ENCODE peak calls at places on chromosome 10, in four cellular contexts. One of them, this sample, is unnamed. For H3K4me1, the result is how much of the 10 kb centered on the place peaks cover.

GRCh38 chr10:120744040-120744439 is 107.1 kb upstream of the WDR11 start:
- DNase-seq in IMR-90: no peak
- DNase-seq in body of pancreas: peak
- DNase-seq in A549: no peak
- DNase-seq in this sample: no peak

GRCh38 chr10:62373995-62374861 is at the start of gene ZNF365:
- DNase-seq in body of pancreas: peak
- DNase-seq in IMR-90: peak
- DNase-seq in A549: peak
- DNase-seq in this sample: peak

GRCh38 chr10:110634527-110635209 is 9.5 kb upstream of the RBM20 start:
- DNase-seq in A549: no peak
- DNase-seq in body of pancreas: peak
- DNase-seq in IMR-90: no peak
- DNase-seq in this sample: peak

GRCh38 chr10:8235253-8236027 is 181.0 kb downstream of the GATA3 start:
- DNase-seq in A549: no peak
- DNase-seq in body of pancreas: no peak
- DNase-seq in IMR-90: no peak
- DNase-seq in this sample: no peak

GRCh38 chr10:44985175-44985681 is 6.6 kb upstream of the DEPP1 start:
- DNase-seq in body of pancreas: no peak
- DNase-seq in A549: no peak
- DNase-seq in IMR-90: peak
- DNase-seq in this sample: no peak

GRCh38 chr10:128971324-128971723 is 495.7 kb upstream of the MGMT start:
- DNase-seq in A549: no peak
- DNase-seq in body of pancreas: no peak
- DNase-seq in IMR-90: no peak
- DNase-seq in this sample: no peak

GRCh38 chr10:53597835-53598251 is 825.3 kb upstream of the MBL2 start:
- DNase-seq in A549: no peak
- DNase-seq in body of pancreas: no peak
- DNase-seq in IMR-90: no peak
- DNase-seq in this sample: no peak

GRCh38 chr10:105759741-105760140 is 1118.7 kb downstream of the SORCS3 start:
- DNase-seq in IMR-90: no peak
- DNase-seq in A549: no peak
- DNase-seq in body of pancreas: no peak
- DNase-seq in this sample: no peak

GRCh38 chr10:111784936-111785465 is 398.6 kb downstream of the GPAM start:
- DNase-seq in A549: no peak
- DNase-seq in body of pancreas: no peak
- DNase-seq in IMR-90: no peak
- DNase-seq in this sample: no peak

GRCh38 chr10:78218833-78219490 is 185.3 kb downstream of the RPS24 start:
- DNase-seq in A549: no peak
- DNase-seq in IMR-90: no peak
- DNase-seq in body of pancreas: no peak
- DNase-seq in this sample: no peak

GRCh38 chr10:25907247-25907646 is 26.8 kb upstream of the MYO3A start:
- DNase-seq in IMR-90: no peak
- DNase-seq in body of pancreas: no peak
- DNase-seq in A549: no peak
- DNase-seq in this sample: no peak

GRCh38 chr10:70903262-70903921 is 15.0 kb upstream of the PCBD1 start:
- DNase-seq in A549: peak
- DNase-seq in IMR-90: peak
- DNase-seq in body of pancreas: peak
- DNase-seq in this sample: peak

GRCh38 chr10:9102026-9102425 is 1047.5 kb downstream of the GATA3 start:
- DNase-seq in body of pancreas: no peak
- DNase-seq in A549: no peak
- DNase-seq in IMR-90: no peak
- DNase-seq in this sample: no peak

GRCh38 chr10:67520924-67521520 is 175.0 kb downstream of the CTNNA3 start:
- DNase-seq in IMR-90: peak
- DNase-seq in body of pancreas: peak
- DNase-seq in A549: peak
- DNase-seq in this sample: no peak

GRCh38 chr10:42975558-42976352 is 101.1 kb upstream of the RET start:
- DNase-seq in body of pancreas: peak
- DNase-seq in A549: peak
- DNase-seq in IMR-90: no peak
- DNase-seq in this sample: peak

GRCh38 chr10:9781681-9782080 is 1236.0 kb upstream of the CELF2 start:
- DNase-seq in IMR-90: peak
- DNase-seq in body of pancreas: no peak
- DNase-seq in A549: no peak
- DNase-seq in this sample: no peak

GRCh38 chr10:17375936-17376584 is 78.3 kb downstream of the ST8SIA6 start:
- DNase-seq in body of pancreas: no peak
- DNase-seq in A549: peak
- DNase-seq in IMR-90: peak
- DNase-seq in this sample: no peak

GRCh38 chr10:78754269-78755074 is 314.3 kb upstream of the ZMIZ1 start:
- DNase-seq in A549: no peak
- DNase-seq in body of pancreas: no peak
- DNase-seq in IMR-90: peak
- DNase-seq in this sample: no peak

GRCh38 chr10:47029181-47029971 is 118.1 kb downstream of the PTPN20 start:
- DNase-seq in body of pancreas: no peak
- DNase-seq in A549: no peak
- DNase-seq in IMR-90: no peak
- DNase-seq in this sample: no peak

GRCh38 chr10:90352288-90352687 is 505.6 kb downstream of the HTR7 start:
- DNase-seq in A549: no peak
- DNase-seq in IMR-90: peak
- DNase-seq in body of pancreas: no peak
- DNase-seq in this sample: no peak

GRCh38 chr10:34886906-34887615 is 72.0 kb upstream of the PARD3 start:
- DNase-seq in body of pancreas: no peak
- DNase-seq in IMR-90: no peak
- DNase-seq in A549: no peak
- DNase-seq in this sample: no peak

GRCh38 chr10:79158402-79159097 is 89.8 kb downstream of the ZMIZ1 start:
- DNase-seq in A549: no peak
- DNase-seq in body of pancreas: no peak
- DNase-seq in IMR-90: no peak
- DNase-seq in this sample: no peak

GRCh38 chr10:96577037-96577436 is 9.8 kb downstream of the TM9SF3 start:
- DNase-seq in body of pancreas: peak
- DNase-seq in IMR-90: no peak
- DNase-seq in A549: peak
- DNase-seq in this sample: no peak

GRCh38 chr10:129495697-129496096 is 28.7 kb downstream of the MGMT start:
- DNase-seq in IMR-90: no peak
- DNase-seq in body of pancreas: no peak
- DNase-seq in A549: no peak
- DNase-seq in this sample: no peak

GRCh38 chr10:74008212-74008731 is 10.4 kb downstream of the VCL start:
- DNase-seq in IMR-90: peak
- DNase-seq in body of pancreas: no peak
- DNase-seq in A549: no peak
- DNase-seq in this sample: no peak

GRCh38 chr10:110711382-110711781 is 67.2 kb downstream of the RBM20 start:
- DNase-seq in IMR-90: no peak
- DNase-seq in A549: no peak
- DNase-seq in body of pancreas: no peak
- DNase-seq in this sample: no peak

GRCh38 chr10:71271626-71272025 is 47.4 kb upstream of the SLC29A3 start:
- DNase-seq in A549: no peak
- DNase-seq in body of pancreas: no peak
- DNase-seq in IMR-90: peak
- DNase-seq in this sample: no peak

GRCh38 chr10:119189811-119190282 is 11.2 kb upstream of the PRDX3 start:
- DNase-seq in A549: no peak
- DNase-seq in IMR-90: peak
- DNase-seq in body of pancreas: peak
- DNase-seq in this sample: no peak

GRCh38 chr10:128144547-128144946 is 18.3 kb upstream of the MKI67 start:
- DNase-seq in IMR-90: no peak
- DNase-seq in body of pancreas: no peak
- DNase-seq in A549: no peak
- DNase-seq in this sample: no peak

GRCh38 chr10:83225781-83226180 is 913.5 kb upstream of the GHITM start:
- DNase-seq in IMR-90: no peak
- DNase-seq in body of pancreas: no peak
- DNase-seq in A549: no peak
- DNase-seq in this sample: no peak

GRCh38 chr10:80457554-80458262 is 3.6 kb downstream of the TSPAN14 start:
- DNase-seq in A549: no peak
- DNase-seq in body of pancreas: no peak
- DNase-seq in IMR-90: no peak
- DNase-seq in this sample: no peak

GRCh38 chr10:57898231-57898630 is 369.5 kb downstream of the IPMK start:
- DNase-seq in body of pancreas: peak
- DNase-seq in IMR-90: no peak
- DNase-seq in A549: no peak
- DNase-seq in this sample: no peak

DNA sequence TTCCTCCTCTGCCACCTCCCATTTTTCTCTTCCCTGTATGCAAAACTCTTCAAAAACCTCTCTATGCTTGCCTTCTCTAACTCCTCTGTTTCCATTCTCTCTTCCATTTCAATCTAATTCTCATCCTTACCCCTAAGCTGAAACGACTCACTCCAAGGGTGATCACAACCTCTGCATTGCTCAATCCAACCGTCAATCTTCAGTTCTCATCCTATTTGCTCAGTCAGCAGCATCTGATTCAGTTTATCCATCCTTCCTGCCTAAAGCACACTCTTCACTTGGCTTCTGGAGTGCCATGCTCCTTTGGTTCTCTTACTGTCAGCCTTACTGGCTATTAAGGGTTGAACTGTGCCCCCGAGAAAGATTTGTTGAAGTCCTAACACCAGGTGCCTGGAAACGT is 163.5 kb upstream of the NEBL start:
- DNase-seq in A549: no peak
- DNase-seq in IMR-90: no peak
- DNase-seq in body of pancreas: no peak
- DNase-seq in this sample: no peak
- TF ChIP-seq POLR2A in A549: no peak
- TF ChIP-seq POLR2A in IMR-90: no peak
- TF ChIP-seq POLR2A in body of pancreas: no peak
- TF ChIP-seq POLR2A in this sample: no peak

DNA sequence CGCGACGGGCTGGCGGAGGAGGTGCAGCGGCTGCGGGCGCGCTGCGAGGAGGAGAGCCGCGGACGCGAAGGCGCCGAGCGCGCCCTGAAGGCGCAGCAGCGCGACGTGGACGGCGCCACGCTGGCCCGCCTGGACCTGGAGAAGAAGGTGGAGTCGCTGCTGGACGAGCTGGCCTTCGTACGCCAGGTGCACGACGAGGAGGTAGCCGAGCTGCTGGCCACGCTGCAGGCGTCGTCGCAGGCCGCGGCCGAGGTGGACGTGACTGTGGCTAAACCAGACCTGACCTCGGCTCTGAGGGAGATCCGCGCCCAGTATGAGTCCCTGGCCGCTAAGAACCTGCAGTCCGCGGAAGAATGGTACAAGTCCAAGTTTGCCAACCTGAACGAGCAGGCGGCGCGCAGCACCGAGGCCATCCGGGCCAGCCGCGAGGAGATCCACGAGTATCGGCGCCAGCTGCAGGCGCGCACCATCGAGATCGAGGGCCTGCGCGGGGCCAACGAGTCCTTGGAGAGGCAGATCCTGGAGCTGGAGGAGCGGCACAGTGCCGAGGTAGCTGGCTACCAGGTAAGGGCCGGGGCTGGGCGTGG is 868 bp downstream of the INA start:
- DNase-seq in body of pancreas: no peak
- DNase-seq in A549: no peak
- DNase-seq in IMR-90: no peak
- DNase-seq in this sample: no peak
- H3K27ac ChIP-seq in body of pancreas: no peak
- H3K27ac ChIP-seq in A549: peak
- H3K27ac ChIP-seq in IMR-90: no peak
- H3K27ac ChIP-seq in this sample: no peak

GRCh38 chr10:125823663-125824251 is 411 bp downstream of the BCCIP start:
- DNase-seq in IMR-90: peak
- DNase-seq in A549: no peak
- DNase-seq in body of pancreas: no peak
- DNase-seq in this sample: no peak

GRCh38 chr10:125827133-125827532 is 3.8 kb downstream of the BCCIP start:
- DNase-seq in body of pancreas: no peak
- DNase-seq in IMR-90: no peak
- DNase-seq in A549: no peak
- DNase-seq in this sample: no peak

GRCh38 chr10:125822878-125823662 is at the start of the genes BCCIP and UROS:
- DNase-seq in IMR-90: peak
- DNase-seq in A549: peak
- DNase-seq in body of pancreas: peak
- DNase-seq in this sample: peak

GRCh38 chr10:125828311-125828710 is 5.0 kb downstream of the BCCIP start:
- DNase-seq in A549: no peak
- DNase-seq in IMR-90: no peak
- DNase-seq in body of pancreas: no peak
- DNase-seq in this sample: no peak

GRCh38 chr10:125824736-125825135 is 1.4 kb downstream of the BCCIP start:
- DNase-seq in A549: peak
- DNase-seq in IMR-90: peak
- DNase-seq in body of pancreas: no peak
- DNase-seq in this sample: no peak
- H3K4me1 ChIP-seq in A549: under half
- H3K4me1 ChIP-seq in IMR-90: under half
- H3K4me1 ChIP-seq in body of pancreas: under half
- H3K4me1 ChIP-seq in this sample: under half

GRCh38 chr10:133276435-133277201 is at the start of gene ADAM8:
- DNase-seq in IMR-90: no peak
- DNase-seq in body of pancreas: peak
- DNase-seq in A549: no peak
- DNase-seq in this sample: no peak

GRCh38 chr10:133277277-133277992 is 767 bp upstream of the ADAM8 start:
- DNase-seq in A549: no peak
- DNase-seq in body of pancreas: no peak
- DNase-seq in IMR-90: no peak
- DNase-seq in this sample: peak

GRCh38 chr10:133274751-133275682 is 1.7 kb downstream of the ADAM8 start:
- DNase-seq in IMR-90: no peak
- DNase-seq in A549: no peak
- DNase-seq in body of pancreas: no peak
- DNase-seq in this sample: peak

GRCh38 chr10:133275683-133276092 is 980 bp downstream of the ADAM8 start:
- DNase-seq in body of pancreas: no peak
- DNase-seq in A549: no peak
- DNase-seq in IMR-90: no peak
- DNase-seq in this sample: peak

DNA sequence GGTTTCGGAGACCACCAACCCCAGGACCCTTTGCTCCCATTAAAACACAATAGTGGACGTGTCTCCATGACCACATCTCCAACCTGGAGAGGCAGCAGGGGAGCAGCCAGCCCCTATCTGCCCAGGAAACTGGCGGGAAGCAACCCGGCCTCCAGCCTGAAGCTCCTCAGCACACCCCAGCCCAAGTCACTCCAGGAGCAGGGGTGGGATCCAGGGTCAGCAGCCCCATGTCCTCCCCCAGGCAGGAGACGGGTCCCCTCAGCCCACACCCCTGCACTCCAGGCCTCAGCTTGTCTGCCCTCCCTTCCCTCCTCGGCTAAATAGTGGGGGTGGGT is 601 bp downstream of the ADAM8 start:
- DNase-seq in body of pancreas: no peak
- DNase-seq in IMR-90: no peak
- DNase-seq in A549: no peak
- DNase-seq in this sample: no peak
- TF ChIP-seq POLR2A in body of pancreas: no peak
- TF ChIP-seq POLR2A in IMR-90: no peak
- TF ChIP-seq POLR2A in A549: no peak
- TF ChIP-seq POLR2A in this sample: no peak